ENCODE peak calls at places on chromosomes 5 and 9, in six cellular contexts. One of them, this sample, is unnamed.

GRCh38 chr9:97803167-97804058 is 49.6 kb upstream of the FOXE1 start:
- DNase-seq in NCI-H1092: peak
- DNase-seq in NCI-H460: peak
- DNase-seq in natural killer cell: peak
- DNase-seq in ACHN: peak
- DNase-seq in PC-3: peak
- DNase-seq in this sample: peak

GRCh38 chr9:81032030-81032572 is 657.2 kb downstream of the TLE1 start:
- DNase-seq in ACHN: peak
- DNase-seq in NCI-H1092: no peak
- DNase-seq in PC-3: peak
- DNase-seq in NCI-H460: no peak
- DNase-seq in natural killer cell: no peak
- DNase-seq in this sample: no peak

GRCh38 chr5:168227001-168227400 is 64.4 kb upstream of the WWC1 start:
- DNase-seq in ACHN: no peak
- DNase-seq in natural killer cell: no peak
- DNase-seq in PC-3: peak
- DNase-seq in NCI-H1092: no peak
- DNase-seq in NCI-H460: no peak
- DNase-seq in this sample: no peak

GRCh38 chr9:104494808-104495207 is 9.3 kb upstream of the OR13F1 start:
- DNase-seq in NCI-H1092: no peak
- DNase-seq in PC-3: peak
- DNase-seq in natural killer cell: no peak
- DNase-seq in NCI-H460: no peak
- DNase-seq in ACHN: peak
- DNase-seq in this sample: no peak

GRCh38 chr9:130387905-130388304 is 56.9 kb upstream of the ASS1 start:
- DNase-seq in natural killer cell: no peak
- DNase-seq in PC-3: no peak
- DNase-seq in NCI-H460: no peak
- DNase-seq in ACHN: no peak
- DNase-seq in NCI-H1092: no peak
- DNase-seq in this sample: no peak

GRCh38 chr9:21812945-21813568 is 10.6 kb downstream of the MTAP start:
- DNase-seq in PC-3: peak
- DNase-seq in natural killer cell: peak
- DNase-seq in NCI-H1092: no peak
- DNase-seq in NCI-H460: peak
- DNase-seq in ACHN: no peak
- DNase-seq in this sample: peak

GRCh38 chr5:170791325-170791954 is 7.9 kb downstream of the GABRP start:
- DNase-seq in NCI-H1092: peak
- DNase-seq in natural killer cell: no peak
- DNase-seq in ACHN: peak
- DNase-seq in PC-3: peak
- DNase-seq in NCI-H460: peak
- DNase-seq in this sample: peak

GRCh38 chr9:826500-827280 is 14.8 kb upstream of the DMRT1 start:
- DNase-seq in natural killer cell: no peak
- DNase-seq in PC-3: no peak
- DNase-seq in NCI-H460: no peak
- DNase-seq in ACHN: no peak
- DNase-seq in NCI-H1092: no peak
- DNase-seq in this sample: no peak

GRCh38 chr5:64766105-64766504 is 2.4 kb downstream of the SREK1IP1 start:
- DNase-seq in PC-3: peak
- DNase-seq in NCI-H460: no peak
- DNase-seq in NCI-H1092: no peak
- DNase-seq in natural killer cell: no peak
- DNase-seq in ACHN: no peak
- DNase-seq in this sample: no peak

GRCh38 chr9:93118863-93119702 is 15.0 kb downstream of the NINJ1 start:
- DNase-seq in natural killer cell: peak
- DNase-seq in NCI-H1092: no peak
- DNase-seq in ACHN: no peak
- DNase-seq in PC-3: no peak
- DNase-seq in NCI-H460: no peak
- DNase-seq in this sample: no peak

GRCh38 chr5:58455066-58455465 is 4.8 kb downstream of the PLK2 start:
- DNase-seq in ACHN: peak
- DNase-seq in PC-3: no peak
- DNase-seq in NCI-H460: no peak
- DNase-seq in natural killer cell: no peak
- DNase-seq in NCI-H1092: no peak
- DNase-seq in this sample: no peak

GRCh38 chr9:124074746-124075145 is 63.2 kb downstream of the LHX2 start:
- DNase-seq in ACHN: no peak
- DNase-seq in NCI-H460: no peak
- DNase-seq in PC-3: no peak
- DNase-seq in NCI-H1092: no peak
- DNase-seq in natural killer cell: no peak
- DNase-seq in this sample: no peak

GRCh38 chr9:91519520-91520270 is 96.1 kb upstream of the NFIL3 start:
- DNase-seq in natural killer cell: no peak
- DNase-seq in NCI-H460: no peak
- DNase-seq in NCI-H1092: no peak
- DNase-seq in PC-3: no peak
- DNase-seq in ACHN: no peak
- DNase-seq in this sample: no peak

GRCh38 chr5:135478938-135479337 is 26.8 kb upstream of the TIFAB start:
- DNase-seq in natural killer cell: no peak
- DNase-seq in NCI-H1092: no peak
- DNase-seq in ACHN: no peak
- DNase-seq in NCI-H460: no peak
- DNase-seq in PC-3: no peak
- DNase-seq in this sample: no peak

GRCh38 chr5:138873096-138873885 is 1.8 kb downstream of the LRRTM2 start:
- DNase-seq in NCI-H460: no peak
- DNase-seq in ACHN: no peak
- DNase-seq in natural killer cell: no peak
- DNase-seq in NCI-H1092: no peak
- DNase-seq in PC-3: no peak
- DNase-seq in this sample: no peak

This sample was measured in stimulated activated naive CD8-positive, alpha-beta T cell treated with anti-CD3 and anti-CD28 coated beads, Interleukin-15, Interleukin-2, amounts not matched to agents 100 U/mL and 50 U/mL, for 24 hours.